ENCODE peak calls at places on chromosomes 4 and X, in five cellular contexts. S is mesendoderm, N is H1, Y is IMR-90, I is H9. U is an unnamed sample.

GRCh38 chr4:120922390-120923200 is at the start of gene PRDM5:
- DNase-seq in S (peak), N (peak), Y (peak), I (peak), U (peak)

GRCh38 chr4:55079451-55080173 is 45.8 kb downstream of the KDR start:
- DNase-seq in S (peak), N (no peak), Y (no peak), I (no peak), U (no peak)

GRCh38 chr4:124738994-124739393 is 26.5 kb upstream of the ANKRD50 start:
- DNase-seq in S (peak), N (peak), Y (no peak), I (peak), U (no peak)

GRCh38 chrX:72026341-72027023 is 105.2 kb downstream of the RTL5 start:
- DNase-seq in S (no peak), N (no peak), Y (no peak), I (peak), U (no peak)

GRCh38 chr4:86242677-86243076 is 117.2 kb downstream of the MAPK10 start:
- DNase-seq in S (no peak), N (no peak), Y (no peak), I (no peak), U (no peak)

GRCh38 chrX:136251042-136251991 is at the start of gene MAP7D3:
- DNase-seq in S (peak), N (peak), Y (peak), I (peak), U (peak)

GRCh38 chr4:37685726-37686372 is 327 bp downstream of the RELL1 start:
- DNase-seq in S (peak), N (no peak), Y (peak), I (no peak), U (peak)

GRCh38 chr4:109877400-109877799 is 29.5 kb downstream of the LRIT3 start:
- DNase-seq in S (no peak), N (no peak), Y (no peak), I (no peak), U (no peak)

GRCh38 chr4:97153042-97153441 is 990.2 kb downstream of the STPG2 start:
- DNase-seq in S (peak), N (no peak), Y (no peak), I (no peak), U (no peak)

GRCh38 chr4:104501290-104501689 is 6.6 kb upstream of the CXXC4 start:
- DNase-seq in S (peak), N (no peak), Y (no peak), I (no peak), U (peak)

GRCh38 chrX:1488141-1488540 is 35.4 kb upstream of the ASMTL start:
- DNase-seq in S (no peak), N (no peak), Y (no peak), I (no peak), U (no peak)

GRCh38 chrX:46683023-46683422 is 75.9 kb downstream of the SLC9A7 start:
- DNase-seq in S (peak), N (no peak), Y (peak), I (no peak), U (no peak)

GRCh38 chr4:37389967-37390580 is 145.5 kb downstream of the NWD2 start:
- DNase-seq in S (peak), N (no peak), Y (peak), I (no peak), U (peak)

GRCh38 chr4:168880087-168880675 is 129.9 kb downstream of the CBR4 start:
- DNase-seq in S (no peak), N (no peak), Y (peak), I (no peak), U (peak)

GRCh38 chr4:30756553-30756952 is 36.4 kb downstream of the PCDH7 start:
- DNase-seq in S (no peak), N (no peak), Y (no peak), I (no peak), U (no peak)

DNA sequence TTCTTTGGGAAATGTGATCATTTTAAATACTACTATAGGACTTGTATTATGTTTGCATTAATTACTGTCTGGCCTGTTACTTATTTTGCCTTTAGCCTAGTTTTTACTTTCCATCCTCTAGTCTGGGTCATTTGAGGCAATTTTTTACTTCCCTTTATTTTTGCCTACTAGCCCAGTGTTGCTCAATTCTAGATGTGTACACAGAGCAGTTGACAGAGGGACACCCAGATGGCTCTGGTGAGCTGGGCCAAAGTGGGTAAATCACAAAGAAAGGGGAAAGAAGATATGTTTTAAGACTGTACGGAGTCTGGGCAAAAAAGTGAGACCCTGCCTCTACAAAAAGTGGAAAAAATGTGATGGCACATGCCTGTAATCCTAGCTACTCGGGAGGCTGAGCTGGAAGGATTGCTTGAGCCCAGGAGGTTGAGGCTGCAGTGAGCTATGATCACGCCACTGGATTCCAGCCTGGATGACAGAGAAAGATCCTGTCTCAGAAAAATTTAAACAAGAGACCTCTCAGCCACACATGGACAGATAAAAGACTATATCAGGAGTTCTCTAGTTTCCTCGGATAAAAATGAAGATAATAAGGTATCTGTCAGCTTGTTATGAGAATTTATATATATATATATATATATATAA is 35.7 kb downstream of the APOO start:
- DNase-seq in S (no peak), N (no peak), Y (no peak), I (no peak), U (no peak)
- H2BK120ac ChIP-seq in S (no peak), N (no peak), Y (no peak), I (no peak), U (no peak)

DNA sequence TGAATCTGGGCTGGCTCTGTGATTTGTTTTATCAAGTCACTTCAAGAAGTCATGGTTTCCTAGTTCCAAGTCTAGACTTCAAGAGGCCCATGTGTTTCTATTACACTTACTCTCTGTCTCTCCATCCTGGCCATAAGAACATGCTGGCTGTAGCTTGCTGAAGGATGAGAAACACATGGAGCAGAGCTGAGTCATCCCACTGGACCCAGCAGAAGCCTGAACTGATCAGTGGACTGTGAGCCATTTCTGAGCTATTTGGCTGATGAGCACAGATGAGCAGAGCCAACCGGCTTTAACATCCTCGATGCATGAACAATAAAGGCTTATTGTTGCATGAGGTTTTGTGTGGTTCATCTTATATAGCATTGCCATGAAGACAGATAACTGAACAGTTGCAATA is 290.6 kb upstream of the BOD1L1 start:
- DNase-seq in S (no peak), N (no peak), Y (peak), I (no peak), U (peak)
- H3K27ac ChIP-seq in S (no peak), N (no peak), Y (peak), I (no peak), U (peak)

DNA sequence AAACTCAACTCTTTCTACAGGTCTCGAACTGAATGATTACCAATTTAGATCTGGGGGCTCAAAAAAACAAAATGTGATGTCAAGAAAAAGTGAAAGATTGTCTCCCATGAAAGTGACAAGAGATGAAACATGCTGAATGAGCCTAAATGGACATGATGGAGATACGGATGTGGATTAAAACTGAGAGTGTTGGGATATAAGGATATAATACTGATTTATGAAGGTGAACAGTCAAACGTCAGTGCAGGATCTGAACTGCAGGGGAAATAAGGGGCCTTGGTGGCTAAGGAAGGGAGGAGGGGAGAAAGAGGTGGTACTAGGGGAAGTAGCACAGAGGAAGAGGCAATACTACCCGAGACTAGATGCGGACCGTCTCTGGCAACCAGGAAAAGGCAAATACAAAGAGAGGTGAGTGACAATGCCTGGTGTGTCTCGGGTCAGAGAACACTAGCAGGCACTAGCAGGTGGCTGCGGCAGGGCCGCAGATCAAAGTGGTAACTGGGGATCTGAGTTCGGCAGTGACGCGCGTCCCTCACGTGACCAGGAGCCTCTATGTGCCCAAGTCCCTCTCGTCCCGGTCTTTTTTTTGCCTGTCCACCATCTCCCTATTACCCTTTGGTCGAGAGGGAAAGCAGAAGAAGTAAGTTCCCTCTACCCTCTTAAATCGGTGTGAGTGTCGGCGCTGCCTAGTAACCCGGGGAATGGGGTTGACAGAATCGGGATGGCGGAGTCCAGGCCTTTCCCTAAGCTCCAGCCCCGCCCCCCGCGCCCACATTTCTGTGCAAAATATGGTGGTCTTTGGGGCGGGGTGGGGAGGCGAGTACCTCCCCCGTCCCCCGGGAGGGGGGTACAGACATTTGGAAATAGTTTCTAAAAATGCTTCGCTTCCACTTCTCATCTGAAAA is at the start of gene TCEAL1:
- DNase-seq in S (peak), N (no peak), Y (peak), I (peak), U (peak)
- H2BK5ac ChIP-seq in S (no peak), N (no peak), Y (peak), I (no peak), U (peak)

GRCh38 chr4:40629401-40630334 is at the start of gene RBM47:
- DNase-seq in S (peak), N (peak), Y (peak), I (peak), U (peak)
- H2BK120ac ChIP-seq in S (peak), N (peak), Y (peak), I (no peak), U (peak)

GRCh38 chr4:184818216-184818564 is 7.6 kb downstream of the ACSL1 start:
- DNase-seq in S (no peak), N (no peak), Y (no peak), I (no peak), U (no peak)

GRCh38 chr4:184814686-184815045 is 11.1 kb downstream of the ACSL1 start:
- DNase-seq in S (no peak), N (no peak), Y (no peak), I (no peak), U (no peak)

GRCh38 chr4:184815046-184815877 is 10.5 kb downstream of the ACSL1 start:
- DNase-seq in S (peak), N (no peak), Y (peak), I (peak), U (peak)

GRCh38 chr4:184817494-184818215 is 8.1 kb downstream of the ACSL1 start:
- DNase-seq in S (no peak), N (no peak), Y (no peak), I (no peak), U (no peak)

GRCh38 chr4:184816962-184817361 is 8.8 kb downstream of the ACSL1 start:
- DNase-seq in S (no peak), N (no peak), Y (no peak), I (no peak), U (no peak)
- H3K27ac ChIP-seq in S (no peak), N (no peak), Y (no peak), I (no peak), U (no peak)

DNA sequence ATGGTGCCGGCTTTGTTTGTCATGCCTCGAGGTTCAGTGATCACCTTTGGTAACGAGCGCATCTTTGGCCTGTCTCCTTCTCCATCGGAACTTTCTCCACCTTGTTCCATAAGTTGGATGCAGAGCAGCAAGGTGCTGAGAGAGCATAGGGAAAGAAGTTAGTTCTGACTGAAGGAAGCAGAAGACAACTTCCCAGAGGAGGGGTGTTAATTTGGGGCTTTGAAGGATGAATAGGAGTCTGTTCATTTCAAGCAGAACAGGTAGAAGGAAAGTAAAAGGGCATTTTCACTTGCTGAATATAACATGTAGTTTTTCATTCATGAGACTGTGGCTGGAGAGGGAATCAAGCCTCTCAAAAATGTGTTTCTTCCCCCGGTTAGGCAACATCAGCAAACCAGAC is 232.0 kb upstream of the PSAPL1 start:
- DNase-seq in S (no peak), N (no peak), Y (no peak), I (no peak), U (no peak)
- H2BK5ac ChIP-seq in S (no peak), N (no peak), Y (no peak), I (no peak), U (no peak)

DNA sequence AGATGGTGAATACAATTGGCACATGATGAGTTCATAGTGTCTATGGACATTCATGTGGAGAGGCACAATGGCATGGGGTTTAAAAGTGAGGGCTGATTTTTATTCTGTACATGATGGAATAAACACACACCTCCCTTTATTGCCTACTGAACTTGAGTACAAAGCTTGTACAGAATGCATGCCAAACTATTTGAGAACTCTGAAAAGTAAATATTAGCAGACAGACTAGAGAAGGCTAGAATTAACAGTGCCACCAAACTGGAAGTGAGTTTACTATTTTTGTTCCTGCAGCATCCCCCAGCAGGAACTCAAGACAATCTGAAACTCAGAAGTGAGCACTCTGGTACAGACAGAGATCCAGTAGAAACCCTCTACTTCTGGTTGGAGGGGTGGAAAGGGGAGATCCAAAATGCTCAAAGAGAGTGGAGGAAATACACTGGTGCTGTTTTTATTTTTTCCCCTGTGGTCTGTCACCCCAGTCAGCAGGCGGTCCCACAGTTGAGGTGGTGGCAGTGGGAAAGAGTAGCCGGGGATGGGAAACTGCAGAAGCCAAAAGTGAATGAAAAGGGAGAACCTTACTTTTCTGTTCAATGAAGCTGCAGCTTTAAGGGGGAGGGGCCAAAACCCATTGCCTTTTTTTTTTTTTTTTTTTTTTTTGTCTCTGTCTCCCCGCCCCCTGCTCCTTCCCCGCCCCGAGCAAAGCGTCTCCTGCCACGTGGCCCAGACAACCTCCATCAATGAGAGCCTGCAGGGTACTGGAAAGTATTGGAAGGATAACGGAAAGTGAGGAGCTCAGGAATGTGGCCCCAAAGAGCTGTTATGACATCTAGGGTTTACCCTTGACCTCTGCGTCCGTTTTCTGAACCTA is 20.5 kb downstream of the AKAP4 start:
- DNase-seq in S (peak), N (no peak), Y (no peak), I (no peak), U (no peak)
- H2BK120ac ChIP-seq in S (no peak), N (no peak), Y (no peak), I (no peak), U (no peak)

GRCh38 chrX:154437398-154437752 is 421 bp downstream of the GDI1 start:
- DNase-seq in S (no peak), N (no peak), Y (no peak), I (no peak), U (no peak)
- H3K27ac ChIP-seq in S (peak), N (peak), Y (peak), I (no peak), U (peak)

DNA sequence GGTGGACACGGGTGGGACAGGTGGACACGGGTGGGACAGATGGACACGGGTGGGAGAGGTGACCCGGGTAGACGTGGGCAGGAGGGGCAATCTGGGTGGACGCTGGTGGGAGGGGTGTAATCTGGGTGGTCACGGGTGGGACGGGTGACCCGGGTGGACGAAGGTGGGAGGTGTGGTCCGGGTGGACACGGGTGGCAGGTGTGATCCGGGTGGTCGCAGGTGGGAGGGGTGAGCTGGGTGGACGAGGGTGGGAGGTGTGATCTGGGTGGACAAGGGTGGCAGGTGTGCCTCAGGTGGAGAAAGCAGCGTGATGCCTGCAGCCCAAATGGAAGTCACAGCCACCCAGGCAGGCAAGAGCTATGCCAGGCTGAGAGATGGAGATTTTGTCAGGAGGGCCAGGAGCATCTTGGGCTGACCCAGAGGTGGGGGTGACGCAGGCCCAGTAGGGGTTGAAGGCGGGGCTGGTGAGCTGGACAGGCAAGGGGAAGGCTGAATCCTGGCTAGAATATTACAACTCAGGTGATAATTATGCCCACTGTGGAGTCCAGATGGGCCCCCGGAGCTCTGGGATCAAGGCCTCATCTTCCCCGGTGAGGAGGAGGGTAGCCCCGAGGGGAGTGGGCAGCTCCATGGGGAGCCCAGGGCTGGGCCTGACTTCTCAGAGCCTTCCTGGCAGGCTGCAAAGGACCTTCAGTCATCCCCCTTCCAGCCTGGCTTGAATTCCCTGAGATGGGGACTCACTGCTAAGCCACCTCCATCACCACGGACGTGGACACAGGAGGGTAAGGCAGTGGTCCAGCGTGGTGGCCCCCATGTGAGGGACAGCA is 100.0 kb downstream of the ADRA2C start:
- DNase-seq in S (no peak), N (no peak), Y (no peak), I (peak), U (no peak)
- H2BK5ac ChIP-seq in S (no peak), N (peak), Y (no peak), I (no peak), U (no peak)